ENCODE peak calls at places on chromosomes 5 and 9, in six cellular contexts. T is H1, K is GM12878, A is K562, P is GM12891, J is HepG2. I is an unnamed sample.

GRCh38 chr5:54909911-54910870 is 75.2 kb downstream of the ESM1 start:
- DNase-seq in T (no peak), K (no peak), A (no peak), P (no peak), J (no peak), I (no peak)

GRCh38 chr5:58133631-58134296 is 326.1 kb downstream of the PLK2 start:
- DNase-seq in T (no peak), K (no peak), A (no peak), P (no peak), J (no peak), I (no peak)

GRCh38 chr5:65032250-65032649 is 263.5 kb downstream of the CWC27 start:
- DNase-seq in T (no peak), K (no peak), A (no peak), P (no peak), J (no peak), I (no peak)

GRCh38 chr9:90099262-90099982 is 494.6 kb downstream of the GADD45G start:
- DNase-seq in T (no peak), K (no peak), A (no peak), P (no peak), J (peak), I (no peak)

GRCh38 chr9:15622596-15622995 is 69.8 kb downstream of the CCDC171 start:
- DNase-seq in T (no peak), K (no peak), A (no peak), P (no peak), J (no peak), I (no peak)

GRCh38 chr9:13181652-13182051 is 97.8 kb downstream of the MPDZ start:
- DNase-seq in T (no peak), K (no peak), A (no peak), P (no peak), J (peak), I (no peak)

GRCh38 chr5:154461531-154461930 is 15.7 kb downstream of the SAP30L start:
- DNase-seq in T (no peak), K (no peak), A (no peak), P (no peak), J (no peak), I (no peak)

GRCh38 chr5:40389591-40389990 is 290.1 kb upstream of the PTGER4 start:
- DNase-seq in T (no peak), K (no peak), A (no peak), P (no peak), J (no peak), I (no peak)

GRCh38 chr9:88425538-88425950 is 37.3 kb downstream of the SPIN1 start:
- DNase-seq in T (no peak), K (no peak), A (no peak), P (no peak), J (no peak), I (no peak)

GRCh38 chr5:10633271-10634049 is 69.6 kb downstream of the ANKRD33B start:
- DNase-seq in T (no peak), K (no peak), A (no peak), P (no peak), J (no peak), I (no peak)

GRCh38 chr9:134314950-134315715 is 11.1 kb upstream of the RXRA start:
- DNase-seq in T (no peak), K (no peak), A (no peak), P (no peak), J (no peak), I (no peak)

GRCh38 chr9:118829334-118829733 is 539.9 kb downstream of the BRINP1 start:
- DNase-seq in T (no peak), K (no peak), A (no peak), P (no peak), J (no peak), I (no peak)

GRCh38 chr9:1233568-1233967 is 183.4 kb downstream of the DMRT2 start:
- DNase-seq in T (no peak), K (no peak), A (no peak), P (no peak), J (no peak), I (no peak)

GRCh38 chr9:123460091-123460490 is 104.1 kb downstream of the CRB2 start:
- DNase-seq in T (no peak), K (no peak), A (no peak), P (no peak), J (no peak), I (no peak)

GRCh38 chr5:79849061-79849460 is 142.0 kb downstream of the MTX3 start:
- DNase-seq in T (peak), K (no peak), A (no peak), P (no peak), J (no peak), I (no peak)

GRCh38 chr5:154320690-154321089 is 125.1 kb upstream of the SAP30L start:
- DNase-seq in T (no peak), K (no peak), A (no peak), P (no peak), J (no peak), I (no peak)

GRCh38 chr9:129850821-129851540 is 15.7 kb downstream of the USP20 start:
- DNase-seq in T (no peak), K (no peak), A (no peak), P (no peak), J (no peak), I (no peak)

GRCh38 chr9:96612105-96612965 is 7.3 kb downstream of the CDC14B start:
- DNase-seq in T (no peak), K (no peak), A (no peak), P (no peak), J (peak), I (no peak)

GRCh38 chr5:77957931-77958476 is 181.9 kb upstream of the TBCA start:
- DNase-seq in T (peak), K (no peak), A (no peak), P (peak), J (no peak), I (no peak)

GRCh38 chr5:120053841-120054240 is 410.3 kb upstream of the PRR16 start:
- DNase-seq in T (no peak), K (no peak), A (no peak), P (no peak), J (no peak), I (no peak)

GRCh38 chr5:68659876-68660275 is 433.9 kb upstream of the SLC30A5 start:
- DNase-seq in T (no peak), K (no peak), A (no peak), P (no peak), J (no peak), I (no peak)

GRCh38 chr9:34380034-34380510 is 3.4 kb upstream of the MYORG start:
- DNase-seq in T (peak), K (no peak), A (no peak), P (no peak), J (no peak), I (no peak)

GRCh38 chr9:126527109-126527825 is 86.5 kb upstream of the LMX1B start:
- DNase-seq in T (no peak), K (no peak), A (no peak), P (no peak), J (peak), I (no peak)

GRCh38 chr5:1975898-1976765 is 93.4 kb upstream of the IRX4 start:
- DNase-seq in T (no peak), K (no peak), A (no peak), P (no peak), J (no peak), I (no peak)

GRCh38 chr9:95840096-95840495 is 35.4 kb upstream of the ERCC6L2 start:
- DNase-seq in T (no peak), K (no peak), A (no peak), P (no peak), J (no peak), I (no peak)

GRCh38 chr9:127112683-127113539 is 9.5 kb downstream of the ANGPTL2 start:
- DNase-seq in T (no peak), K (no peak), A (no peak), P (no peak), J (no peak), I (no peak)

GRCh38 chr5:31382051-31382878 is 149.6 kb downstream of the DROSHA start:
- DNase-seq in T (no peak), K (peak), A (no peak), P (no peak), J (no peak), I (no peak)

GRCh38 chr5:116543501-116543900 is 31.1 kb downstream of the SEMA6A start:
- DNase-seq in T (no peak), K (no peak), A (no peak), P (no peak), J (no peak), I (no peak)

GRCh38 chr5:1141827-1142226 is 30.0 kb upstream of the SLC12A7 start:
- DNase-seq in T (no peak), K (no peak), A (no peak), P (no peak), J (no peak), I (no peak)

GRCh38 chr9:35960029-35960655 is 2.2 kb upstream of the OR2S2 start:
- DNase-seq in T (peak), K (no peak), A (no peak), P (no peak), J (no peak), I (no peak)

GRCh38 chr9:83208065-83208850 is 145.3 kb upstream of the RASEF start:
- DNase-seq in T (no peak), K (no peak), A (no peak), P (no peak), J (peak), I (no peak)

GRCh38 chr9:88660611-88661010 is 125.6 kb downstream of the NXNL2 start:
- DNase-seq in T (peak), K (no peak), A (peak), P (no peak), J (peak), I (no peak)

GRCh38 chr5:165894916-165895315 is 2389.5 kb downstream of the MAT2B start:
- DNase-seq in T (no peak), K (no peak), A (no peak), P (no peak), J (no peak), I (no peak)

DNA sequence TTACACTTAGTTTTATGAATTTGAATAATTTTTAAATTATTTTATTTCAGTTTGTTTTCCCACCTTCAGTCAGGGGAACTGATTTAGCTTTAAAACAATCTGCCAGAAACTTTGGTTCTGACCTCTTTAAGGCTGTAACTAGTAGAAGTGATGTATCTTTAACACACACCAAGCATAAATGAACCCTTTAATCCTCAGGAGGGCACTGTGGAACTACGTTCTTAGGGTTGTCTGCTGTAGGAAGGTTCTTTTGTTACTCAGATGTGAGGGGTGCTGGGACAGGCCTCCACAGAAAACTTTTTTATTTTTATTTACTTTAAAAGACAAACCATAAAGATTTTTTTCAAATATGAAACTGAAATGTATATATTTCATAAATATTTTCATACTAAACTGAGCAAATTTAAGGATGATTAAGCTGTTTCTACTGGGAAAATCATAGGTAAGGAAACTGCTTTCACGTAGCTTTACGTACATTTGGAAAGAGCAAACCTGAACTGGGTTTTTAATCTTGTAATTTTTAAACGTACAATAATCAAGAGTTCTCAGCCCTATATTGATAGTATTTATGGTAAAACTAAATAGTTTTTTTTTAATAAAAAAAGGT is 5.3 kb downstream of the KLF4 start:
- DNase-seq in T (no peak), K (peak), A (peak), P (no peak), J (peak), I (no peak)
- TF ChIP-seq POLR2A in T (no peak), K (no peak), A (no peak), P (no peak), J (no peak), I (no peak)

DNA sequence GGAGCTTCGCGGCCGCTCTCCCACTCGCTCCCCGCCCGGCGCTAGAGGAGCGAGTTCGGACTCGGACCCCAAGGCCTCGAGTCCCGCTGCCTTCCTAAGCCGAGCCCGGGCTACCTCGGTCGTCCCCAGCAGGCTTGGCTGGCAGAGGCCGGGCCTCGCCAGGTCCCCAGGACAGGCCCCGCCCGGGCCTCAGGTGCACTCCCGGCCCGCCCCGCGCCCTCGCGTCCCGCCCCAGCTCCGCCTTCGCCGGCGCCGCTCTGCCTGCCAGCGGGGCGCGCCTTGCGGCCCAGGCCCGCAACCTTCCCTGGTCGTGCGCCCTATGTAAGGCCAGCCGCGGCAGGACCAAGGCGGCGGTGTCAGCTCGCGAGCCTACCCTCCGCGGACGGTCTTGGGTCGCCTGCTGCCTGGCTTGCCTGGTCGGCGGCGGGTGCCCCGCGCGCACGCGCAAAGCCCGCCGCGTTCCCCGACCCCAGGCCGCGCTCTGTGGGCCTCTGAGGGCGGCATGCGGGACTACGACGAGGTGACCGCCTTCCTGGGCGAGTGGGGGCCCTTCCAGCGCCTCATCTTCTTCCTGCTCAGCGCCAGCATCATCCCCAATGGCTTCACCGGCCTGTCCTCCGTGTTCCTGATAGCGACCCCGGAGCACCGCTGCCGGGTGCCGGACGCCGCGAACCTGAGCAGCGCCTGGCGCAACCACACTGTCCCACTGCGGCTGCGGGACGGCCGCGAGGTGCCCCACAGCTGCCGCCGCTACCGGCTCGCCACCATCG is at the start of gene SLC22A5:
- DNase-seq in T (peak), K (no peak), A (peak), P (peak), J (peak), I (peak)
- TF ChIP-seq TAF1 in T (peak), K (no peak), A (peak), P (no peak), J (peak), I (no peak)

DNA sequence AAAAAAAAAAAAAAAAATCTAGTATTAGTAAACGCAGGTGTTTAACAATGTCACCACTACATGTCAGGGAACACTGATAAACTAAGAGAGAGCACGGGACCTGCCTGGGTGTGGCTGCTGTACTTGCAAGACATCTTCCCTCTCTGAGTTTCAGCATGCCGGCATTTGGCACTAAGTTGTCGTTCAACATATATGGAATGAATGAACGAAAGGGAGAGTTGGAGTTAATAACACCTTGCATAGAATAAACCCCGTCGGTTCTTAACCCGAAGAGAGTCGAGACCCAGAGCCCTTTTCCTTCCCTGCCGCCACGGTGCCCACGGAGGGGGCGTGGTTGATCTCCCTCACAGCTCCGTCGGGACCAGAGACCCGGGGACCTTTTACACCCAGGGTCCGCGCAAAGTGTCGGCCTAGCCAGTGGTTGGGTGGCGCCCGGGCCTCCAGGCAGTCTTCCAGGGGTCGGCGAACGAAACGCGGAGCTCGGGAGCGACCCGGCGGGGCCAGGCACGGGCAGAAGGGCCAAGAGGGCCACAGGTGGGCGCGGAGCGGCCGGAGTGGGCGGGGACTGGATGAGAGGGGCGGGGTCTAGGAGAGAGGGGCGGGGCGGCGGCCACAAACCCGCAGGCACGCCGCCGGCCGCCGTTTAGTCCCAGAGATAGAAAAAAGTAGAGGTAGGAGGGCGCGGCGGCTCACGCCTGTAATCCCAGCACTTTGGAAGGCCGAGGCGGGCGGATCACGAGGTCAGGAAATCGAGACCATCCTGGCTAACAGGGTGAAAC is 767 bp upstream of the RPL26L1 start:
- DNase-seq in T (peak), K (no peak), A (peak), P (peak), J (peak), I (peak)
- TF ChIP-seq POLR2A in T (no peak), K (no peak), A (no peak), P (no peak), J (peak), I (no peak)

DNA sequence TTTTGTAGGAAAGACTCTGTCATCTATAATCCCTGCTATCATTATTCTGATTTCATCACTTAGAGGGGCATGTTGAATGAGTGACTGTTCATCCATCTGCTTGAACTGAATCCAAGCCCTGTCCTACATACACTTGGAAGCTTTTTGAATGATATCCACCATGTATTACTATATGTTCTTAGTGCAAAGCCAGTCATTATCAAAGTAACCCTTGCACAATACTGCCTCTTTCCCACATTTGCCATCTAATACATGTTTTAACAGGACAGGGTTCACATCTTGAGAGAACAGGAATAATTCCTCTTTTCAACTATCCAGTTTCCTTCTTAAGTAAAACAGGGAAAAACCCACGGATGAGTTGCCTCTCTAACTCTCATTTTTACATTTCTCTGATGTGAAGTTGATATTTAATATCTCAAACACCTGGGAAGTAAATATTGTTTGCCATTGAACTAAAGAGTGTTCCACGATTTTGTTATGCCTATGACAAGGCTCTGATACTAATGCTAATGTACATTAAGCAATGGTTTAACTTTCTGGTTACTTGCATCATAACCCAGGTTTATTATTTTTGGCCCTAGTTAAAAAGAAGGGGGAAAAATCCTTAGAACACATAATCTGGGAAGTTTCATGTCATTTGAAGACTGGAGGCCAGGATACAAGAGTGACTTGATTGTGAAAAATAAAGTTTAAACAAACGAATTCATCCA is 103.7 kb upstream of the TARS1 start:
- DNase-seq in T (no peak), K (no peak), A (no peak), P (no peak), J (no peak), I (no peak)
- TF ChIP-seq TAF1 in T (no peak), K (no peak), A (no peak), P (no peak), J (no peak), I (no peak)

GRCh38 chr9:128724744-128725211 is 851 bp upstream of the ZDHHC12 start:
- DNase-seq in T (peak), K (peak), A (peak), P (no peak), J (peak), I (peak)
- TF ChIP-seq POLR2A in T (no peak), K (no peak), A (peak), P (no peak), J (no peak), I (no peak)

DNA sequence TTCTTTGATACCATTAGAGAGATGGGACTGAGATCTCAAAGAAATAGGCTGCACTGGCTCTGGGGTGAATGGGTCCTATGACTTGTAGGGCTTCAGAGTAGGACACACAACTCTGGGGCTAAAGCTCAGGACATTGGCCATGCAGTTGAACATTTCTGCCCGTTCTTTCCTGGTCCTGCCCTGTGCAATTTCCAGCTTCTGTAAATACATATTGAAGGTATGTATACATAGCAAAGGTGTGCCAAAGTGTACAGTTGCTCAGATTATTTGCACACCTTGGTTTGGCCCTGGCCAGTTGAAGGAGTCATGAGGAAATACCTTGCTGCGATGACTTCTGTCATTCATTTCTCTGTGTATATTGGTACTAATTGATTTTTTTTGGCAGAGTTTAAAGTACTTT is 52.8 kb upstream of the TAF11L2 start:
- DNase-seq in T (no peak), K (no peak), A (no peak), P (no peak), J (no peak), I (no peak)
- TF ChIP-seq TAF1 in T (no peak), K (no peak), A (no peak), P (no peak), J (no peak), I (no peak)

DNA sequence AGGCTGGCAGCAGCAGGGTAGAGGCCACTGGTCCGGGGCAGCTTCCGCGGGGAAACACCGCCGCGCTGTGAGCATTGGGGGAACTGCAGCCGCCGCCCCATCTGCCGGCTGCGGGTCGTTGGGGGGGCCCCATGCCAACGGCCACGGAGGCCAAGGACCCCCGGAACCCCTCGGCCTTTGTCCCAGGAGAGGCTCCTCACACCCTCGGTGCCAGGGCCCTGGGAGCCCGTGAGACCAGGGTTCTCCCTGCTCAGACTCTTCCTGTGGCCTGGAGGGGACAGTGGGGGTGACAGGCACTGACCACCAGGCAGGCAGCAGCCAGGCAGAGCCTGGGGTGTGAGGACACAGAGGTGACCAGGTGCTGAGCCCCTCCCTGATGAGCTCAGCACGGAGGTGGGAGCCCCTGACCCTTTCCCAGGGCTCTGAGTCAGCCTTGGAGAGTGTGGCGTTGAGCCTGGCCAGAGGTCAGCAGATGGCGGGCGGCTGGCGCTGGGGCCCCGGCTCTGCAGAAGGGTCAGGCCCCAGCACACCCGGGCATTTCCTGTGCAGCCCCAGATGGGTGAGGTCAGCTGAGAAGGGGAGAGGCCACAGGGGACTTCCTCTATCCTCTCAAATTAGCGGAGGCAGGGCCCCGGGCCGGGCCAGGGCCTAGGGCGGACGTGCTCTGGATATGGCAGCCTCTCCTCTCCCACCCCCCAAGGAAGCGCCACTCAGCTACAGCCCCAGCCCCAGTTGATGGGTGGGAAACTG is 17.9 kb upstream of the EGFL7 start:
- DNase-seq in T (peak), K (no peak), A (peak), P (peak), J (peak), I (peak)
- TF ChIP-seq POLR2A in T (no peak), K (no peak), A (no peak), P (no peak), J (no peak), I (no peak)